ENCODE peak calls at places on chromosomes 2 and 18, in eight cellular contexts. One of them, this sample, is unnamed.

GRCh38 chr2:104818249-104818648 is 35.7 kb upstream of the POU3F3 start:
- DNase-seq in OCI-LY7: no peak
- DNase-seq in fibroblast of lung: no peak
- DNase-seq in neuronal stem cell: no peak
- DNase-seq in astrocyte: no peak
- DNase-seq in IMR-90: no peak
- DNase-seq in trophoblast cell: no peak
- DNase-seq in SK-N-SH: no peak
- DNase-seq in this sample: no peak

GRCh38 chr2:37472959-37473358 is 128.5 kb downstream of the QPCT start:
- DNase-seq in fibroblast of lung: peak
- DNase-seq in IMR-90: peak
- DNase-seq in astrocyte: peak
- DNase-seq in trophoblast cell: no peak
- DNase-seq in neuronal stem cell: no peak
- DNase-seq in SK-N-SH: no peak
- DNase-seq in OCI-LY7: no peak
- DNase-seq in this sample: no peak

GRCh38 chr2:229728360-229728759 is 14.0 kb upstream of the DNER start:
- DNase-seq in IMR-90: peak
- DNase-seq in neuronal stem cell: no peak
- DNase-seq in astrocyte: no peak
- DNase-seq in OCI-LY7: no peak
- DNase-seq in fibroblast of lung: no peak
- DNase-seq in SK-N-SH: no peak
- DNase-seq in trophoblast cell: no peak
- DNase-seq in this sample: no peak

GRCh38 chr18:22286576-22286975 is 117.2 kb downstream of the GATA6 start:
- DNase-seq in neuronal stem cell: no peak
- DNase-seq in IMR-90: no peak
- DNase-seq in OCI-LY7: no peak
- DNase-seq in astrocyte: peak
- DNase-seq in SK-N-SH: no peak
- DNase-seq in trophoblast cell: no peak
- DNase-seq in fibroblast of lung: peak
- DNase-seq in this sample: no peak

GRCh38 chr18:7482342-7482741 is 84.8 kb upstream of the PTPRM start:
- DNase-seq in trophoblast cell: no peak
- DNase-seq in neuronal stem cell: no peak
- DNase-seq in fibroblast of lung: no peak
- DNase-seq in astrocyte: no peak
- DNase-seq in IMR-90: no peak
- DNase-seq in OCI-LY7: no peak
- DNase-seq in SK-N-SH: no peak
- DNase-seq in this sample: no peak

GRCh38 chr18:31821452-31822171 is 60.9 kb upstream of the SLC25A52 start:
- DNase-seq in fibroblast of lung: no peak
- DNase-seq in IMR-90: no peak
- DNase-seq in neuronal stem cell: no peak
- DNase-seq in OCI-LY7: no peak
- DNase-seq in astrocyte: no peak
- DNase-seq in trophoblast cell: no peak
- DNase-seq in SK-N-SH: no peak
- DNase-seq in this sample: no peak

GRCh38 chr2:241505086-241505780 is 3.2 kb downstream of the STK25 start:
- DNase-seq in trophoblast cell: no peak
- DNase-seq in astrocyte: no peak
- DNase-seq in OCI-LY7: no peak
- DNase-seq in SK-N-SH: peak
- DNase-seq in fibroblast of lung: no peak
- DNase-seq in neuronal stem cell: no peak
- DNase-seq in IMR-90: no peak
- DNase-seq in this sample: no peak

GRCh38 chr18:34709631-34710429 is at the start of gene DTNA:
- DNase-seq in neuronal stem cell: peak
- DNase-seq in IMR-90: peak
- DNase-seq in SK-N-SH: peak
- DNase-seq in fibroblast of lung: peak
- DNase-seq in OCI-LY7: no peak
- DNase-seq in astrocyte: peak
- DNase-seq in trophoblast cell: no peak
- DNase-seq in this sample: no peak

GRCh38 chr2:129347486-129348217 is 631.8 kb upstream of the RAB6C start:
- DNase-seq in astrocyte: no peak
- DNase-seq in neuronal stem cell: no peak
- DNase-seq in fibroblast of lung: no peak
- DNase-seq in SK-N-SH: no peak
- DNase-seq in OCI-LY7: no peak
- DNase-seq in trophoblast cell: no peak
- DNase-seq in IMR-90: no peak
- DNase-seq in this sample: no peak

GRCh38 chr2:74250189-74250631 is 51.8 kb downstream of the MTHFD2 start:
- DNase-seq in SK-N-SH: peak
- DNase-seq in neuronal stem cell: peak
- DNase-seq in trophoblast cell: peak
- DNase-seq in IMR-90: peak
- DNase-seq in astrocyte: peak
- DNase-seq in OCI-LY7: peak
- DNase-seq in fibroblast of lung: peak
- DNase-seq in this sample: peak

GRCh38 chr2:86442642-86443005 is 1.5 kb downstream of the KDM3A start:
- DNase-seq in astrocyte: peak
- DNase-seq in neuronal stem cell: peak
- DNase-seq in fibroblast of lung: peak
- DNase-seq in SK-N-SH: peak
- DNase-seq in trophoblast cell: peak
- DNase-seq in OCI-LY7: peak
- DNase-seq in IMR-90: peak
- DNase-seq in this sample: peak
- H2AFZ ChIP-seq in astrocyte: peak
- H2AFZ ChIP-seq in neuronal stem cell: peak
- H2AFZ ChIP-seq in fibroblast of lung: no peak
- H2AFZ ChIP-seq in SK-N-SH: no peak
- H2AFZ ChIP-seq in trophoblast cell: no peak
- H2AFZ ChIP-seq in OCI-LY7: peak
- H2AFZ ChIP-seq in IMR-90: no peak
- H2AFZ ChIP-seq in this sample: peak

GRCh38 chr2:189538402-189538801 is 42.2 kb downstream of the SLC40A1 start:
- DNase-seq in trophoblast cell: no peak
- DNase-seq in fibroblast of lung: no peak
- DNase-seq in astrocyte: no peak
- DNase-seq in neuronal stem cell: no peak
- DNase-seq in SK-N-SH: no peak
- DNase-seq in IMR-90: no peak
- DNase-seq in OCI-LY7: no peak
- DNase-seq in this sample: no peak

GRCh38 chr2:189536830-189537229 is 43.8 kb downstream of the SLC40A1 start:
- DNase-seq in trophoblast cell: no peak
- DNase-seq in fibroblast of lung: no peak
- DNase-seq in IMR-90: no peak
- DNase-seq in OCI-LY7: no peak
- DNase-seq in neuronal stem cell: no peak
- DNase-seq in SK-N-SH: no peak
- DNase-seq in astrocyte: no peak
- DNase-seq in this sample: no peak

GRCh38 chr2:189541591-189541990 is 39.0 kb downstream of the SLC40A1 start:
- DNase-seq in OCI-LY7: no peak
- DNase-seq in trophoblast cell: no peak
- DNase-seq in neuronal stem cell: no peak
- DNase-seq in astrocyte: no peak
- DNase-seq in IMR-90: no peak
- DNase-seq in SK-N-SH: no peak
- DNase-seq in fibroblast of lung: no peak
- DNase-seq in this sample: no peak

GRCh38 chr2:189542145-189542882 is 38.3 kb downstream of the SLC40A1 start:
- DNase-seq in fibroblast of lung: no peak
- DNase-seq in trophoblast cell: no peak
- DNase-seq in SK-N-SH: no peak
- DNase-seq in OCI-LY7: no peak
- DNase-seq in IMR-90: no peak
- DNase-seq in astrocyte: no peak
- DNase-seq in neuronal stem cell: no peak
- DNase-seq in this sample: no peak

DNA sequence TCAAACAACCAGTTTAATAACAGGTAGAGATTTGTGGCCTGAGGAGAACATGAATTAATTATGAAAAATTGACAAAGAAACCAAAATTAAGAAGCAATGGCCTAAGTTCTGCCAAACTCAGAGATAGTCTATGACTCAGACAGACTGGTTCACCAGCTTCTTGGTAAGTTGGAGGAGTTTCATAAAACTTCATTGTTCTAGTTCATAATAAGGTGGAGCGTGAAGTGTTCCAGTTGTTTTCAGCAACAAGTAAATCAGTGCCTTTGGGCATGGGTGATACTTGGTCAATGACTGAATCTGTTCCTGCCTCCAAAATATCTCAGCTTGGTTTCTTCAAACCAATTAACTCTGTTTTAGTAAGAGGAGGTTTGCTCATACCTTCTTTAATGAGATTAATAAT is 40.0 kb downstream of the SLC40A1 start:
- DNase-seq in trophoblast cell: no peak
- DNase-seq in OCI-LY7: no peak
- DNase-seq in neuronal stem cell: no peak
- DNase-seq in fibroblast of lung: no peak
- DNase-seq in astrocyte: no peak
- DNase-seq in SK-N-SH: no peak
- DNase-seq in IMR-90: no peak
- DNase-seq in this sample: no peak
- H2AFZ ChIP-seq in trophoblast cell: no peak
- H2AFZ ChIP-seq in OCI-LY7: no peak
- H2AFZ ChIP-seq in neuronal stem cell: no peak
- H2AFZ ChIP-seq in fibroblast of lung: no peak
- H2AFZ ChIP-seq in astrocyte: no peak
- H2AFZ ChIP-seq in SK-N-SH: no peak
- H2AFZ ChIP-seq in IMR-90: no peak
- H2AFZ ChIP-seq in this sample: no peak

GRCh38 chr2:148552675-148553331 is 91.7 kb upstream of the EPC2 start:
- DNase-seq in astrocyte: no peak
- DNase-seq in IMR-90: peak
- DNase-seq in fibroblast of lung: no peak
- DNase-seq in SK-N-SH: no peak
- DNase-seq in neuronal stem cell: no peak
- DNase-seq in OCI-LY7: peak
- DNase-seq in trophoblast cell: no peak
- DNase-seq in this sample: peak
- H2AFZ ChIP-seq in astrocyte: no peak
- H2AFZ ChIP-seq in IMR-90: peak
- H2AFZ ChIP-seq in fibroblast of lung: peak
- H2AFZ ChIP-seq in SK-N-SH: peak
- H2AFZ ChIP-seq in neuronal stem cell: peak
- H2AFZ ChIP-seq in OCI-LY7: peak
- H2AFZ ChIP-seq in trophoblast cell: no peak
- H2AFZ ChIP-seq in this sample: peak

DNA sequence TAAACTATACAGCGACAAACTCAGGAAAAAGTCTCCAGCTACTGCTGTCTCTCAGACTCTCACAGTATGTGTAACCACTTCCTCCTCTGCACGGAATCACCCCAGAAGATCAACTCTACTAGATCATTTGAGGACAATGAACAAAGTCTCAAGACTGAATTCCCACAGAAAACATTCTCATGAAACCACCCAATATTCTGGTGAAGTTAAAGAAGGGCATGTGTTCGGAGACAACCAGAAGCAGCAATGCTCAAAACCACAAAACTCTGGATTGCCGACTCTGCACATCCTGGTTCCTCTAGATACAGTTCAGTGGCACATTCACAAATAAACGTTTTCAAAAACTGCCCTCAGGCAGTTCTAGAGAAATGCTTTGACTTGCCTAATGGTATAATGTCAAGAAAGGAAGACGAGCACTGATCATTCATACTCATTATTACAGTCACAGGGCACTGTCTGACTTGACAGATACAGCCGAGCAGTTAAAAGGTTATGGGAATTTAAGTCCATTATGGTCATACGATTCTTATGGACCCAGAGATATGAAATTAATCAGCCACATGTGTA is 91.9 kb upstream of the STK17B start:
- DNase-seq in fibroblast of lung: peak
- DNase-seq in neuronal stem cell: no peak
- DNase-seq in IMR-90: peak
- DNase-seq in astrocyte: peak
- DNase-seq in OCI-LY7: peak
- DNase-seq in trophoblast cell: peak
- DNase-seq in SK-N-SH: no peak
- DNase-seq in this sample: peak
- H2AFZ ChIP-seq in fibroblast of lung: peak
- H2AFZ ChIP-seq in neuronal stem cell: no peak
- H2AFZ ChIP-seq in IMR-90: no peak
- H2AFZ ChIP-seq in astrocyte: no peak
- H2AFZ ChIP-seq in OCI-LY7: peak
- H2AFZ ChIP-seq in trophoblast cell: no peak
- H2AFZ ChIP-seq in SK-N-SH: no peak
- H2AFZ ChIP-seq in this sample: no peak

DNA sequence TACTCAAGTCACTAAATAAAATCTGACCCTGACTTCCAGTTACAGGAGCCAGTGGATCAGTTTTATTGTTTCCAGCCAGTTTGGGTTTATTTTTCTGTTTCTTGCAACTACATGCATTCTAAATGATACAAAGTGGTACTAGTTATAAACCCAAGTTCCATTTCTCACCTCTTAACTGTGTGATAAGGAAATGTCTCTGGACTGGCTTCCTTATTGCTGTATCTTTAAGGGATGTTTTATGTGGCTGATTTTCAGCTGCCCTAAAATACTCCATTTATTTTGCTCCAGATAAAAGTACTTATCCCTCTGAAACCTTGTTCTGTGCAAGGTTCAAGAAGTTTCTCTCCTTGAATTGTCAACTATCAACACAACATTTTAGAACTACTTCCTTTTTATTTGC is 107.9 kb upstream of the DLX2 start:
- DNase-seq in SK-N-SH: no peak
- DNase-seq in OCI-LY7: no peak
- DNase-seq in astrocyte: no peak
- DNase-seq in neuronal stem cell: no peak
- DNase-seq in trophoblast cell: no peak
- DNase-seq in IMR-90: no peak
- DNase-seq in fibroblast of lung: no peak
- DNase-seq in this sample: no peak
- H2AFZ ChIP-seq in SK-N-SH: no peak
- H2AFZ ChIP-seq in OCI-LY7: no peak
- H2AFZ ChIP-seq in astrocyte: no peak
- H2AFZ ChIP-seq in neuronal stem cell: no peak
- H2AFZ ChIP-seq in trophoblast cell: no peak
- H2AFZ ChIP-seq in IMR-90: no peak
- H2AFZ ChIP-seq in fibroblast of lung: no peak
- H2AFZ ChIP-seq in this sample: no peak

This sample was measured in DND-41.